ENCODE peak calls at places on chromosomes 7 and 10, in five cellular contexts. T is hepatocyte, V is T-cell, Y is NCI-H1436, F is stomach. A is an unnamed sample.

GRCh38 chr7:99953649-99954048 is 22.2 kb downstream of the AZGP1 start:
- DNase-seq in T (no peak), Y (no peak), V (no peak), F (no peak), A (no peak)

GRCh38 chr7:123819001-123819400 is 26.0 kb upstream of the HYAL4 start:
- DNase-seq in Y (no peak), T (no peak), F (no peak), V (no peak), A (no peak)

GRCh38 chr7:151590071-151590800 is 70.5 kb upstream of the RHEB start:
- DNase-seq in T (no peak), Y (no peak), F (no peak), V (no peak), A (no peak)

GRCh38 chr7:149790146-149790548 is 16.8 kb upstream of the ZNF467 start:
- DNase-seq in V (peak; percentile 38), Y (no peak), T (peak; percentile 63), F (peak; percentile 51), A (peak; percentile 17)

GRCh38 chr10:108360187-108360586 is 1195.7 kb upstream of the SORCS1 start:
- DNase-seq in V (no peak), F (no peak), T (peak; percentile 24), Y (no peak), A (no peak)

GRCh38 chr7:40808409-40808942 is 673.7 kb downstream of the SUGCT start:
- DNase-seq in T (no peak), Y (no peak), V (no peak), F (no peak), A (no peak)

GRCh38 chr7:136033413-136034031 is 56.4 kb upstream of the MTPN start:
- DNase-seq in Y (no peak), V (no peak), F (no peak), T (peak; percentile 63), A (no peak)

GRCh38 chr10:92238586-92239098 is 52.2 kb downstream of the CPEB3 start:
- DNase-seq in F (peak; percentile 50), Y (no peak), V (no peak), T (peak; percentile 63), A (no peak)

GRCh38 chr10:124259139-124259825 is 159.4 kb downstream of the OAT start:
- DNase-seq in T (no peak), V (no peak), Y (no peak), F (no peak), A (no peak)

GRCh38 chr7:31782411-31782991 is 95.5 kb downstream of the PPP1R17 start:
- DNase-seq in F (no peak), Y (peak; percentile 20), T (peak; percentile 76), V (no peak), A (no peak)

GRCh38 chr7:39749717-39750116 is 126.3 kb downstream of the RALA start:
- DNase-seq in Y (no peak), T (no peak), F (no peak), V (no peak), A (no peak)

GRCh38 chr7:112510032-112510742 is 29.4 kb downstream of the LSMEM1 start:
- DNase-seq in F (no peak), V (no peak), T (no peak), Y (no peak), A (no peak)

GRCh38 chr7:102288285-102288930 is 1.7 kb downstream of the SH2B2 start:
- DNase-seq in V (no peak), Y (no peak), F (no peak), T (no peak), A (no peak)

GRCh38 chr7:43758029-43758860 is at the start of gene BLVRA:
- DNase-seq in V (peak; percentile 51), T (peak; percentile 68), Y (peak; percentile 34), F (peak; percentile 68), A (peak; percentile 64)

GRCh38 chr7:14841850-14842249 is 60.7 kb downstream of the DGKB start:
- DNase-seq in V (no peak), F (no peak), T (no peak), Y (no peak), A (no peak)

GRCh38 chr7:154858836-154859537 is 143.9 kb downstream of the PAXIP1 start:
- DNase-seq in T (no peak), F (no peak), V (no peak), Y (no peak), A (no peak)

A was measured in central memory CD4-positive, alpha-beta T cell.